ENCODE peak calls at places on chromosomes 11 and 22, in nine cellular contexts. Z, D, O, H, X, C, E, P and Y are unnamed samples.
A peak's percentile ranks its signal among the peaks of the same experiment; 100 is the strongest.

GRCh38 chr11:74929431-74930363 is 19.2 kb downstream of the XRRA1 start:
- DNase-seq in Z (peak; percentile 68), D (peak; percentile 33), O (peak; percentile 69), H (peak; percentile 95), X (peak; percentile 88), C (peak; percentile 25), E (peak; percentile 53), P (peak; percentile 97), Y (peak; percentile 77)

GRCh38 chr22:49073873-49074417 is 753.7 kb downstream of the BRD1 start:
- DNase-seq in Z (no peak), D (no peak), O (no peak), H (no peak), X (no peak), C (no peak), E (no peak), P (no peak), Y (no peak)

GRCh38 chr22:37178350-37179125 is 9.5 kb downstream of the C1QTNF6 start:
- DNase-seq in Z (no peak), D (no peak), O (no peak), H (no peak), X (no peak), C (no peak), E (no peak), P (peak; percentile 71), Y (peak; percentile 68)

GRCh38 chr22:26587991-26588613 is 1.8 kb downstream of the TPST2 start:
- DNase-seq in Z (no peak), D (no peak), O (no peak), H (no peak), X (no peak), C (no peak), E (peak; percentile 21), P (peak; percentile 34), Y (no peak)

GRCh38 chr11:44614281-44614680 is 48.8 kb downstream of the CD82 start:
- DNase-seq in Z (no peak), D (no peak), O (no peak), H (no peak), X (no peak), C (no peak), E (no peak), P (no peak), Y (no peak)

GRCh38 chr11:9210922-9211320 is 54.2 kb downstream of the DENND5A start:
- DNase-seq in Z (no peak), D (no peak), O (no peak), H (peak; percentile 48), X (no peak), C (no peak), E (peak; percentile 19), P (peak; percentile 39), Y (no peak)

GRCh38 chr11:47000033-47000432 is 63.5 kb downstream of the CSTPP1 start:
- DNase-seq in Z (no peak), D (no peak), O (no peak), H (no peak), X (no peak), C (no peak), E (no peak), P (no peak), Y (no peak)

GRCh38 chr22:49042066-49042465 is 785.6 kb downstream of the BRD1 start:
- DNase-seq in Z (no peak), D (no peak), O (no peak), H (no peak), X (no peak), C (no peak), E (no peak), P (no peak), Y (no peak)

GRCh38 chr22:19003518-19003917 is 67.4 kb upstream of the PRODH start:
- DNase-seq in Z (no peak), D (no peak), O (no peak), H (no peak), X (no peak), C (no peak), E (no peak), P (no peak), Y (no peak)

GRCh38 chr11:95697614-95698408 is 91.8 kb downstream of the FAM76B start:
- DNase-seq in Z (no peak), D (no peak), O (peak; percentile 39), H (no peak), X (no peak), C (no peak), E (no peak), P (peak; percentile 38), Y (no peak)

GRCh38 chr11:34174411-34175041 is 69.1 kb downstream of the NAT10 start:
- DNase-seq in Z (peak; percentile 91), D (peak; percentile 80), O (peak; percentile 88), H (peak; percentile 49), X (peak; percentile 72), C (peak; percentile 78), E (peak; percentile 92), P (peak; percentile 74), Y (peak; percentile 86)

GRCh38 chr11:27250867-27251266 is 112.1 kb downstream of the CCDC34 start:
- DNase-seq in Z (no peak), D (no peak), O (no peak), H (no peak), X (no peak), C (no peak), E (no peak), P (no peak), Y (no peak)

GRCh38 chr22:23107487-23108323 is 34.1 kb downstream of the RSPH14 start:
- DNase-seq in Z (no peak), D (no peak), O (no peak), H (no peak), X (no peak), C (no peak), E (no peak), P (no peak), Y (no peak)

GRCh38 chr11:83819936-83820549 is 533.9 kb upstream of the CCDC90B start:
- DNase-seq in Z (no peak), D (no peak), O (no peak), H (peak; percentile 79), X (peak; percentile 44), C (no peak), E (peak; percentile 41), P (peak; percentile 83), Y (no peak)

GRCh38 chr11:46836431-46836830 is 9.6 kb downstream of the CKAP5 start:
- DNase-seq in Z (no peak), D (no peak), O (no peak), H (no peak), X (no peak), C (no peak), E (no peak), P (no peak), Y (no peak)

GRCh38 chr11:94924074-94925031 is 49.0 kb downstream of the CWC15 start:
- DNase-seq in Z (no peak), D (no peak), O (no peak), H (peak; percentile 35), X (no peak), C (peak; percentile 12), E (peak; percentile 30), P (no peak), Y (no peak)

GRCh38 chr11:129458756-129459535 is 83.3 kb downstream of the BARX2 start:
- DNase-seq in Z (no peak), D (peak; percentile 30), O (no peak), H (no peak), X (no peak), C (no peak), E (no peak), P (no peak), Y (no peak)

GRCh38 chr11:112166561-112166960 is 611 bp upstream of the TEX12 start:
- DNase-seq in Z (peak; percentile 50), D (no peak), O (no peak), H (no peak), X (no peak), C (no peak), E (no peak), P (peak; percentile 45), Y (no peak)

GRCh38 chr22:31719850-31720471 is 30.0 kb downstream of the PRR14L start:
- DNase-seq in Z (no peak), D (no peak), O (no peak), H (no peak), X (no peak), C (no peak), E (no peak), P (no peak), Y (no peak)

GRCh38 chr11:27934830-27935145 is 173.2 kb downstream of the KIF18A start:
- DNase-seq in Z (peak; percentile 53), D (no peak), O (no peak), H (peak; percentile 98), X (peak; percentile 96), C (no peak), E (peak; percentile 73), P (peak; percentile 97), Y (no peak)

GRCh38 chr22:23183107-23183698 is 2.9 kb downstream of the BCR start:
- DNase-seq in Z (peak; percentile 66), D (peak; percentile 56), O (peak; percentile 51), H (peak; percentile 66), X (peak; percentile 49), C (no peak), E (peak; percentile 65), P (peak; percentile 51), Y (peak; percentile 70)

GRCh38 chr22:50671641-50672040 is 982 bp upstream of the SHANK3 start:
- DNase-seq in Z (no peak), D (no peak), O (no peak), H (no peak), X (peak; percentile 29), C (no peak), E (no peak), P (peak; percentile 54), Y (no peak)

GRCh38 chr11:35711173-35711910 is 48.8 kb downstream of the TRIM44 start:
- DNase-seq in Z (no peak), D (no peak), O (no peak), H (no peak), X (no peak), C (no peak), E (no peak), P (no peak), Y (no peak)

GRCh38 chr11:6531267-6531752 is 34.2 kb downstream of the DNHD1 start:
- DNase-seq in Z (peak; percentile 45), D (no peak), O (no peak), H (peak; percentile 52), X (peak; percentile 53), C (no peak), E (peak; percentile 56), P (peak; percentile 71), Y (no peak)

GRCh38 chr11:130163346-130164220 is 4.0 kb downstream of the ST14 start:
- DNase-seq in Z (peak; percentile 51), D (peak; percentile 81), O (no peak), H (no peak), X (peak; percentile 48), C (no peak), E (no peak), P (no peak), Y (peak; percentile 80)

GRCh38 chr11:33262016-33262638 is 4.9 kb downstream of the HIPK3 start:
- DNase-seq in Z (no peak), D (no peak), O (no peak), H (peak; percentile 24), X (no peak), C (no peak), E (no peak), P (peak; percentile 36), Y (no peak)

GRCh38 chr11:20070459-20070858 is 89.8 kb downstream of the DBX1 start:
- DNase-seq in Z (no peak), D (no peak), O (no peak), H (peak; percentile 74), X (no peak), C (no peak), E (no peak), P (no peak), Y (no peak)

GRCh38 chr22:21929253-21929652 is 23.4 kb downstream of the PPM1F start:
- DNase-seq in Z (no peak), D (no peak), O (no peak), H (no peak), X (no peak), C (no peak), E (no peak), P (no peak), Y (no peak)

GRCh38 chr22:36355362-36355761 is 32.4 kb downstream of the MYH9 start:
- DNase-seq in Z (no peak), D (no peak), O (no peak), H (peak; percentile 52), X (no peak), C (no peak), E (no peak), P (peak; percentile 73), Y (no peak)

GRCh38 chr22:43848366-43849171 is 13.7 kb downstream of the SULT4A1 start:
- DNase-seq in Z (no peak), D (peak; percentile 37), O (no peak), H (peak; percentile 52), X (no peak), C (no peak), E (peak; percentile 59), P (peak; percentile 32), Y (no peak)

GRCh38 chr11:66337103-66337899 is 1.1 kb upstream of the RIN1 start:
- DNase-seq in Z (no peak), D (no peak), O (no peak), H (peak; percentile 56), X (peak; percentile 38), C (no peak), E (no peak), P (no peak), Y (no peak)